ENCODE peak calls at places on chromosomes 11 and 22, in eight cellular contexts. One of them, this sample, is unnamed.

GRCh38 chr22:32240461-32240860 is 14.7 kb downstream of the SLC5A4 start:
- DNase-seq in mucosa of descending colon: no peak
- DNase-seq in WERI-Rb-1: no peak
- DNase-seq in AG09309: no peak
- DNase-seq in fibroblast of mammary gland: no peak
- DNase-seq in psoas muscle: no peak
- DNase-seq in fibroblast of pulmonary artery: no peak
- DNase-seq in epithelial cell of esophagus: no peak
- DNase-seq in this sample: peak; percentile 1

GRCh38 chr11:28820296-28820989 is 712.3 kb downstream of the METTL15 start:
- DNase-seq in mucosa of descending colon: no peak
- DNase-seq in WERI-Rb-1: no peak
- DNase-seq in AG09309: no peak
- DNase-seq in fibroblast of mammary gland: no peak
- DNase-seq in psoas muscle: no peak
- DNase-seq in fibroblast of pulmonary artery: peak; percentile 62
- DNase-seq in epithelial cell of esophagus: peak; percentile 59
- DNase-seq in this sample: peak; percentile 84

GRCh38 chr22:17086301-17086700 is 1.5 kb downstream of the IL17RA start:
- DNase-seq in mucosa of descending colon: no peak
- DNase-seq in WERI-Rb-1: no peak
- DNase-seq in AG09309: no peak
- DNase-seq in fibroblast of mammary gland: no peak
- DNase-seq in psoas muscle: no peak
- DNase-seq in fibroblast of pulmonary artery: no peak
- DNase-seq in epithelial cell of esophagus: no peak
- DNase-seq in this sample: no peak

GRCh38 chr11:9397746-9398680 is 13.6 kb downstream of the IPO7 start:
- DNase-seq in mucosa of descending colon: no peak
- DNase-seq in WERI-Rb-1: no peak
- DNase-seq in AG09309: no peak
- DNase-seq in fibroblast of mammary gland: no peak
- DNase-seq in psoas muscle: no peak
- DNase-seq in fibroblast of pulmonary artery: no peak
- DNase-seq in epithelial cell of esophagus: no peak
- DNase-seq in this sample: no peak

GRCh38 chr11:103359221-103359620 is 250.0 kb downstream of the DYNC2H1 start:
- DNase-seq in mucosa of descending colon: no peak
- DNase-seq in WERI-Rb-1: no peak
- DNase-seq in AG09309: no peak
- DNase-seq in fibroblast of mammary gland: no peak
- DNase-seq in psoas muscle: no peak
- DNase-seq in fibroblast of pulmonary artery: no peak
- DNase-seq in epithelial cell of esophagus: no peak
- DNase-seq in this sample: no peak

GRCh38 chr11:87296627-87297026 is 258.9 kb downstream of the TMEM135 start:
- DNase-seq in mucosa of descending colon: no peak
- DNase-seq in WERI-Rb-1: no peak
- DNase-seq in AG09309: no peak
- DNase-seq in fibroblast of mammary gland: no peak
- DNase-seq in psoas muscle: no peak
- DNase-seq in fibroblast of pulmonary artery: no peak
- DNase-seq in epithelial cell of esophagus: no peak
- DNase-seq in this sample: no peak

GRCh38 chr11:64351136-64351631 is 7.8 kb upstream of the RPS6KA4 start:
- DNase-seq in mucosa of descending colon: peak; percentile 25
- DNase-seq in WERI-Rb-1: peak; percentile 5
- DNase-seq in AG09309: no peak
- DNase-seq in fibroblast of mammary gland: no peak
- DNase-seq in psoas muscle: no peak
- DNase-seq in fibroblast of pulmonary artery: no peak
- DNase-seq in epithelial cell of esophagus: no peak
- DNase-seq in this sample: no peak

GRCh38 chr22:45680932-45681700 is 9.5 kb downstream of the ATXN10 start:
- DNase-seq in mucosa of descending colon: no peak
- DNase-seq in WERI-Rb-1: no peak
- DNase-seq in AG09309: peak; percentile 41
- DNase-seq in fibroblast of mammary gland: peak; percentile 79
- DNase-seq in psoas muscle: no peak
- DNase-seq in fibroblast of pulmonary artery: peak; percentile 40
- DNase-seq in epithelial cell of esophagus: no peak
- DNase-seq in this sample: no peak

GRCh38 chr11:96607890-96608558 is 218.2 kb downstream of the JRKL start:
- DNase-seq in mucosa of descending colon: no peak
- DNase-seq in WERI-Rb-1: no peak
- DNase-seq in AG09309: no peak
- DNase-seq in fibroblast of mammary gland: no peak
- DNase-seq in psoas muscle: no peak
- DNase-seq in fibroblast of pulmonary artery: peak; percentile 2
- DNase-seq in epithelial cell of esophagus: peak; percentile 6
- DNase-seq in this sample: no peak

GRCh38 chr22:19805821-19806212 is 45.2 kb downstream of the TBX1 start:
- DNase-seq in mucosa of descending colon: no peak
- DNase-seq in WERI-Rb-1: peak; percentile 6
- DNase-seq in AG09309: no peak
- DNase-seq in fibroblast of mammary gland: no peak
- DNase-seq in psoas muscle: peak; percentile 36
- DNase-seq in fibroblast of pulmonary artery: no peak
- DNase-seq in epithelial cell of esophagus: peak; percentile 24
- DNase-seq in this sample: no peak

GRCh38 chr11:20754957-20755356 is 85.6 kb downstream of the NELL1 start:
- DNase-seq in mucosa of descending colon: no peak
- DNase-seq in WERI-Rb-1: peak; percentile 31
- DNase-seq in AG09309: no peak
- DNase-seq in fibroblast of mammary gland: no peak
- DNase-seq in psoas muscle: no peak
- DNase-seq in fibroblast of pulmonary artery: no peak
- DNase-seq in epithelial cell of esophagus: peak; percentile 46
- DNase-seq in this sample: no peak

GRCh38 chr11:126345759-126346585 is 9.5 kb upstream of the ST3GAL4 start:
- DNase-seq in mucosa of descending colon: no peak
- DNase-seq in WERI-Rb-1: peak; percentile 64
- DNase-seq in AG09309: peak; percentile 64
- DNase-seq in fibroblast of mammary gland: peak; percentile 88
- DNase-seq in psoas muscle: peak; percentile 70
- DNase-seq in fibroblast of pulmonary artery: peak; percentile 91
- DNase-seq in epithelial cell of esophagus: peak; percentile 67
- DNase-seq in this sample: no peak

DNA sequence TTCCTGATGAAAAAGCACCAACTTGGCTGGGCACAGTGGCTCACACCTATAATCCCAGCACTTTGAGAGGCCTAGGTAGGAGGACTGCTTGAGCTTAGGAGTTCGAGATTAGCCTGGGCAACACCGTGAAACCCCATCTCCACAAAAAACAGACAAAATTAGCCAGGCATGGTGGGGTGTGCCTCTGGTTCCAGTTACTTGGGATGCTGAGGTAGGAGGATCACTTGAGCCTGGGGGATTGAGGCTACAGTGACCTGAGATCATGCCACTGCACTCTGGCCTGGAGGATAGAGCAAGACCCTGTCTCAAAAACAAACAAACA is 3.0 kb downstream of the HPS4 start:
- DNase-seq in mucosa of descending colon: peak; percentile 36
- DNase-seq in WERI-Rb-1: no peak
- DNase-seq in AG09309: no peak
- DNase-seq in fibroblast of mammary gland: no peak
- DNase-seq in psoas muscle: no peak
- DNase-seq in fibroblast of pulmonary artery: no peak
- DNase-seq in epithelial cell of esophagus: no peak
- DNase-seq in this sample: no peak
- H3K4me3 ChIP-seq in mucosa of descending colon: no peak overlapping the region
- H3K4me3 ChIP-seq in WERI-Rb-1: no peak overlapping the region
- H3K4me3 ChIP-seq in AG09309: no peak overlapping the region
- H3K4me3 ChIP-seq in fibroblast of mammary gland: no peak overlapping the region
- H3K4me3 ChIP-seq in psoas muscle: peak overlapping the region; percentile 99
- H3K4me3 ChIP-seq in fibroblast of pulmonary artery: no peak overlapping the region
- H3K4me3 ChIP-seq in epithelial cell of esophagus: no peak overlapping the region
- H3K4me3 ChIP-seq in this sample: peak overlapping the region; percentile 1

DNA sequence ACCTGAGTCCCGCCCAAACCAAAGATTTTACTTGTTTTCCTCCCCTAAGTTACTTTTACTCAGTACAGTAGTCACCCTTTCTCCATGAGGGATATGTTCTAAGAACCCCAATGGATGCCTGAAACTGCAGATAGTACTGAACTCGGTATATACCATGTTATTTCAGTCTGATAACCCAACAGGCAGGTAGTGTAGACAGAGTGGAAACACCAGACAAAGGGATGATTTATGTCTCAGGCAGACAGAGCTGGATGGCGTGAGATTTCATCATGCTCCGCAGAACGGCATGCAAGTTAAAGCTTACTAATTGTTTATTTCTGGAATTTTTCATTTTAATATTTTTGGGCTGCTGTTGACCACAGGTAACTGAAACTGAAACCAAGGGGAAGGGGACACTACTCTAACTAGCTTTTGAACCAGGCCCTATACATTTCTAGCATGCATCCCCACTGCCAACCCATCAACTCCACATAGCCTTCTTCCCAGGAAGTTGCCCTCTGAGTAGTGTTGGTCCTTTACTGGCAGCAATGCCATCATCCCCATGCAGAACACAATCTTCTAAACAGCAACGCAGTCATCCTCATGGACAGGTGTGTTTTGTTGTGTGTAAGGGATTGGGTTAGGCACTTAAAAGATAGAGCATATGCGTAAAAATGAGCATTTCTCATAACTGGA is 27.7 kb downstream of the CSRP3 start:
- DNase-seq in mucosa of descending colon: no peak
- DNase-seq in WERI-Rb-1: no peak
- DNase-seq in AG09309: no peak
- DNase-seq in fibroblast of mammary gland: no peak
- DNase-seq in psoas muscle: no peak
- DNase-seq in fibroblast of pulmonary artery: no peak
- DNase-seq in epithelial cell of esophagus: no peak
- DNase-seq in this sample: no peak
- TF ChIP-seq CTCF in mucosa of descending colon: no peak
- TF ChIP-seq CTCF in WERI-Rb-1: no peak
- TF ChIP-seq CTCF in AG09309: no peak
- TF ChIP-seq CTCF in fibroblast of mammary gland: no peak
- TF ChIP-seq CTCF in psoas muscle: no peak
- TF ChIP-seq CTCF in fibroblast of pulmonary artery: no peak
- TF ChIP-seq CTCF in epithelial cell of esophagus: no peak
- TF ChIP-seq CTCF in this sample: no peak

DNA sequence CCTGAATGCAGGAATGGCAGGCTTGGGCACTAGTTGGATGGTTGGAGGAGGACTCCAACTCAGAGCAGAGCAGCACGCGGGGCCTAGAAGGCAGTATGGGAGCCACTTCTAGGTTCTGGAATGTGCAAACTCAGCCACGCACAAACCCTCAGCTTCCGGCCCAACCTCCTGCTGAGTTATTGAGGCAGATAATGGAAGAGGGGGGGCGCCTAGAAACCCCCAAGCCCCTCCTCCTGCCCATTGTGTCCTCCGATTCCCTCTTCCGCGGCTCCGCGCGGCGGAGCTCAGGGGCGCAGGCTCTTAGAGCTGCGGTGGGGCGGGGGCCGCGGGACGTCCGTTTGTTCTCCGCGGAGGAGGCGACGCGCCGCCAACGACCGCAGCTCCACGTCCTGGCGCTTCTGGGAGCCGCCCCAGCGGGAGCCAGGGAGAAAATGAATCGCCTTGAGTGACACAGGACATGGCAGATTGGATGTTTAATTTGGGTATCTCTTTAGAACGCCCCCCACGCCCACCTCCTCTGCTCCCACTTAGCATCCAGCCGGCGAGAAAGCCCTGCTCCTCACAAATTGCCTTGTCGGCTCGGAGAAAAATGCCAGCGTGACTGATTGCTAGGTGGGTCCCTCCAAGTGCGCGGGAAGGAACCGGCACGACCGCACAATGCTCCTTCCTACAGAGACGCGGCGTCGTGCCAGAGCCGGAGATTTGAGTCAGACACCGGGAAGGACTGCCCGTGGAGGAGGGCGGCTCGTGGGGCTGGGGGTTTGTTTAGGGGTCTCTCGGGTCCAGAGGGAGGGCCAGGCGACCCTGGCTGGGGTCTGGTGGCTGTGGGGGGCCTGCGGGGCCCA is 144.6 kb downstream of the NECTIN1 start:
- DNase-seq in mucosa of descending colon: peak; percentile 35
- DNase-seq in WERI-Rb-1: peak; percentile 76
- DNase-seq in AG09309: peak; percentile 34
- DNase-seq in fibroblast of mammary gland: peak; percentile 39
- DNase-seq in psoas muscle: peak; percentile 61
- DNase-seq in fibroblast of pulmonary artery: peak; percentile 73
- DNase-seq in epithelial cell of esophagus: peak; percentile 77
- DNase-seq in this sample: peak; percentile 44
- H3K4me3 ChIP-seq in mucosa of descending colon: no peak overlapping the region
- H3K4me3 ChIP-seq in WERI-Rb-1: peak overlapping the region; percentile 72
- H3K4me3 ChIP-seq in AG09309: peak overlapping the region; percentile 46
- H3K4me3 ChIP-seq in fibroblast of mammary gland: peak overlapping the region; percentile 39
- H3K4me3 ChIP-seq in psoas muscle: peak overlapping the region; percentile 55
- H3K4me3 ChIP-seq in fibroblast of pulmonary artery: peak overlapping the region; percentile 49
- H3K4me3 ChIP-seq in epithelial cell of esophagus: peak overlapping the region; percentile 45
- H3K4me3 ChIP-seq in this sample: peak overlapping the region; percentile 77

GRCh38 chr11:124071622-124071948 is 30.5 kb upstream of the OR10G7 start:
- DNase-seq in mucosa of descending colon: no peak
- DNase-seq in WERI-Rb-1: no peak
- DNase-seq in AG09309: no peak
- DNase-seq in fibroblast of mammary gland: no peak
- DNase-seq in psoas muscle: no peak
- DNase-seq in fibroblast of pulmonary artery: no peak
- DNase-seq in epithelial cell of esophagus: no peak
- DNase-seq in this sample: no peak

GRCh38 chr11:124072147-124072546 is 31.0 kb upstream of the OR10G7 start:
- DNase-seq in mucosa of descending colon: no peak
- DNase-seq in WERI-Rb-1: no peak
- DNase-seq in AG09309: no peak
- DNase-seq in fibroblast of mammary gland: no peak
- DNase-seq in psoas muscle: no peak
- DNase-seq in fibroblast of pulmonary artery: no peak
- DNase-seq in epithelial cell of esophagus: no peak
- DNase-seq in this sample: no peak

GRCh38 chr11:124070906-124071621 is 29.9 kb upstream of the OR10G7 start:
- DNase-seq in mucosa of descending colon: peak; percentile 74
- DNase-seq in WERI-Rb-1: peak; percentile 73
- DNase-seq in AG09309: peak; percentile 57
- DNase-seq in fibroblast of mammary gland: peak; percentile 79
- DNase-seq in psoas muscle: peak; percentile 73
- DNase-seq in fibroblast of pulmonary artery: peak; percentile 91
- DNase-seq in epithelial cell of esophagus: peak; percentile 86
- DNase-seq in this sample: peak; percentile 22

GRCh38 chr11:124068711-124069110 is 27.6 kb upstream of the OR10G7 start:
- DNase-seq in mucosa of descending colon: no peak
- DNase-seq in WERI-Rb-1: no peak
- DNase-seq in AG09309: no peak
- DNase-seq in fibroblast of mammary gland: no peak
- DNase-seq in psoas muscle: no peak
- DNase-seq in fibroblast of pulmonary artery: no peak
- DNase-seq in epithelial cell of esophagus: no peak
- DNase-seq in this sample: no peak

GRCh38 chr11:124069429-124070401 is 28.6 kb upstream of the OR10G7 start:
- DNase-seq in mucosa of descending colon: peak; percentile 63
- DNase-seq in WERI-Rb-1: peak; percentile 91
- DNase-seq in AG09309: peak; percentile 2
- DNase-seq in fibroblast of mammary gland: peak; percentile 62
- DNase-seq in psoas muscle: no peak
- DNase-seq in fibroblast of pulmonary artery: peak; percentile 70
- DNase-seq in epithelial cell of esophagus: peak; percentile 78
- DNase-seq in this sample: no peak
- TF ChIP-seq CTCF in mucosa of descending colon: peak; percentile 35
- TF ChIP-seq CTCF in WERI-Rb-1: peak; percentile 87
- TF ChIP-seq CTCF in AG09309: peak; percentile 87
- TF ChIP-seq CTCF in fibroblast of mammary gland: peak; percentile 64
- TF ChIP-seq CTCF in psoas muscle: peak; percentile 19
- TF ChIP-seq CTCF in fibroblast of pulmonary artery: peak; percentile 80
- TF ChIP-seq CTCF in epithelial cell of esophagus: peak; percentile 81
- TF ChIP-seq CTCF in this sample: peak; percentile 77

This sample was measured in epithelial cell of proximal tubule.